ENCODE peak calls at places on chromosome 22, in five cellular contexts. One of them, this sample, is unnamed.

GRCh38 chr22:38401336-38402084 is 53.5 kb downstream of the KCNJ4 start:
- DNase-seq in astrocyte of the spinal cord: no peak
- DNase-seq in NAMALWA: no peak
- DNase-seq in CD4-positive, alpha-beta memory T cell: no peak
- DNase-seq in stimulated activated CD4-positive, alpha-beta T cell treated with anti-CD3 and anti-CD28 coated beads, Interleukin-2, amount 100 ng/mL, for 48 hours: no peak
- DNase-seq in this sample: no peak

GRCh38 chr22:33192156-33192555 is 134.0 kb upstream of the SYN3 start:
- DNase-seq in astrocyte of the spinal cord: no peak
- DNase-seq in NAMALWA: peak; percentile 76
- DNase-seq in CD4-positive, alpha-beta memory T cell: no peak
- DNase-seq in stimulated activated CD4-positive, alpha-beta T cell treated with anti-CD3 and anti-CD28 coated beads, Interleukin-2, amount 100 ng/mL, for 48 hours: no peak
- DNase-seq in this sample: no peak

GRCh38 chr22:27105142-27106025 is 448.0 kb downstream of the MIAT start:
- DNase-seq in astrocyte of the spinal cord: peak; percentile 96
- DNase-seq in NAMALWA: no peak
- DNase-seq in CD4-positive, alpha-beta memory T cell: no peak
- DNase-seq in stimulated activated CD4-positive, alpha-beta T cell treated with anti-CD3 and anti-CD28 coated beads, Interleukin-2, amount 100 ng/mL, for 48 hours: no peak
- DNase-seq in this sample: no peak

GRCh38 chr22:40499187-40499753 is 128.9 kb downstream of the SGSM3 start:
- DNase-seq in astrocyte of the spinal cord: peak; percentile 98
- DNase-seq in NAMALWA: no peak
- DNase-seq in CD4-positive, alpha-beta memory T cell: no peak
- DNase-seq in stimulated activated CD4-positive, alpha-beta T cell treated with anti-CD3 and anti-CD28 coated beads, Interleukin-2, amount 100 ng/mL, for 48 hours: no peak
- DNase-seq in this sample: no peak

GRCh38 chr22:26998134-26998533 is 340.7 kb downstream of the MIAT start:
- DNase-seq in astrocyte of the spinal cord: no peak
- DNase-seq in NAMALWA: no peak
- DNase-seq in CD4-positive, alpha-beta memory T cell: no peak
- DNase-seq in stimulated activated CD4-positive, alpha-beta T cell treated with anti-CD3 and anti-CD28 coated beads, Interleukin-2, amount 100 ng/mL, for 48 hours: no peak
- DNase-seq in this sample: no peak

GRCh38 chr22:46766611-46767010 is 4.2 kb downstream of the TBC1D22A start:
- DNase-seq in astrocyte of the spinal cord: no peak
- DNase-seq in NAMALWA: no peak
- DNase-seq in CD4-positive, alpha-beta memory T cell: no peak
- DNase-seq in stimulated activated CD4-positive, alpha-beta T cell treated with anti-CD3 and anti-CD28 coated beads, Interleukin-2, amount 100 ng/mL, for 48 hours: no peak
- DNase-seq in this sample: no peak

GRCh38 chr22:32378703-32379272 is 21.1 kb downstream of the RFPL3 start:
- DNase-seq in astrocyte of the spinal cord: peak; percentile 11
- DNase-seq in NAMALWA: peak; percentile 26
- DNase-seq in CD4-positive, alpha-beta memory T cell: no peak
- DNase-seq in stimulated activated CD4-positive, alpha-beta T cell treated with anti-CD3 and anti-CD28 coated beads, Interleukin-2, amount 100 ng/mL, for 48 hours: no peak
- DNase-seq in this sample: peak; percentile 54

GRCh38 chr22:44594951-44595350 is 96.9 kb upstream of the RTL6 start:
- DNase-seq in astrocyte of the spinal cord: no peak
- DNase-seq in NAMALWA: no peak
- DNase-seq in CD4-positive, alpha-beta memory T cell: no peak
- DNase-seq in stimulated activated CD4-positive, alpha-beta T cell treated with anti-CD3 and anti-CD28 coated beads, Interleukin-2, amount 100 ng/mL, for 48 hours: no peak
- DNase-seq in this sample: no peak

GRCh38 chr22:38949889-38950405 is 7.5 kb upstream of the APOBEC3A start:
- DNase-seq in astrocyte of the spinal cord: no peak
- DNase-seq in NAMALWA: no peak
- DNase-seq in CD4-positive, alpha-beta memory T cell: no peak
- DNase-seq in stimulated activated CD4-positive, alpha-beta T cell treated with anti-CD3 and anti-CD28 coated beads, Interleukin-2, amount 100 ng/mL, for 48 hours: no peak
- DNase-seq in this sample: no peak

GRCh38 chr22:24284747-24285203 is 14.1 kb downstream of the SPECC1L start:
- DNase-seq in astrocyte of the spinal cord: no peak
- DNase-seq in NAMALWA: no peak
- DNase-seq in CD4-positive, alpha-beta memory T cell: no peak
- DNase-seq in stimulated activated CD4-positive, alpha-beta T cell treated with anti-CD3 and anti-CD28 coated beads, Interleukin-2, amount 100 ng/mL, for 48 hours: no peak
- DNase-seq in this sample: no peak

GRCh38 chr22:19703869-19704268 is 10.4 kb upstream of the SEPTIN5 start:
- DNase-seq in astrocyte of the spinal cord: no peak
- DNase-seq in NAMALWA: no peak
- DNase-seq in CD4-positive, alpha-beta memory T cell: no peak
- DNase-seq in stimulated activated CD4-positive, alpha-beta T cell treated with anti-CD3 and anti-CD28 coated beads, Interleukin-2, amount 100 ng/mL, for 48 hours: no peak
- DNase-seq in this sample: no peak

GRCh38 chr22:42791721-42792452 is 65.2 kb downstream of the ARFGAP3 start:
- DNase-seq in astrocyte of the spinal cord: no peak
- DNase-seq in NAMALWA: no peak
- DNase-seq in CD4-positive, alpha-beta memory T cell: no peak
- DNase-seq in stimulated activated CD4-positive, alpha-beta T cell treated with anti-CD3 and anti-CD28 coated beads, Interleukin-2, amount 100 ng/mL, for 48 hours: no peak
- DNase-seq in this sample: no peak

GRCh38 chr22:46515208-46516111 is 22.0 kb downstream of the CELSR1 start:
- DNase-seq in astrocyte of the spinal cord: peak; percentile 46
- DNase-seq in NAMALWA: no peak
- DNase-seq in CD4-positive, alpha-beta memory T cell: no peak
- DNase-seq in stimulated activated CD4-positive, alpha-beta T cell treated with anti-CD3 and anti-CD28 coated beads, Interleukin-2, amount 100 ng/mL, for 48 hours: no peak
- DNase-seq in this sample: no peak

GRCh38 chr22:49203863-49204598 is 623.6 kb downstream of the BRD1 start:
- DNase-seq in astrocyte of the spinal cord: no peak
- DNase-seq in NAMALWA: no peak
- DNase-seq in CD4-positive, alpha-beta memory T cell: no peak
- DNase-seq in stimulated activated CD4-positive, alpha-beta T cell treated with anti-CD3 and anti-CD28 coated beads, Interleukin-2, amount 100 ng/mL, for 48 hours: no peak
- DNase-seq in this sample: no peak

GRCh38 chr22:38260760-38261477 is 11.9 kb downstream of the TMEM184B start:
- DNase-seq in astrocyte of the spinal cord: peak; percentile 42
- DNase-seq in NAMALWA: no peak
- DNase-seq in CD4-positive, alpha-beta memory T cell: no peak
- DNase-seq in stimulated activated CD4-positive, alpha-beta T cell treated with anti-CD3 and anti-CD28 coated beads, Interleukin-2, amount 100 ng/mL, for 48 hours: no peak
- DNase-seq in this sample: no peak

GRCh38 chr22:43228330-43228729 is 41.4 kb upstream of the TTLL12 start:
- DNase-seq in astrocyte of the spinal cord: peak; percentile 5
- DNase-seq in NAMALWA: peak; percentile 32
- DNase-seq in CD4-positive, alpha-beta memory T cell: no peak
- DNase-seq in stimulated activated CD4-positive, alpha-beta T cell treated with anti-CD3 and anti-CD28 coated beads, Interleukin-2, amount 100 ng/mL, for 48 hours: peak; percentile 7
- DNase-seq in this sample: peak; percentile 65

GRCh38 chr22:48758905-48759875 is 1068.5 kb downstream of the BRD1 start:
- DNase-seq in astrocyte of the spinal cord: no peak
- DNase-seq in NAMALWA: no peak
- DNase-seq in CD4-positive, alpha-beta memory T cell: no peak
- DNase-seq in stimulated activated CD4-positive, alpha-beta T cell treated with anti-CD3 and anti-CD28 coated beads, Interleukin-2, amount 100 ng/mL, for 48 hours: no peak
- DNase-seq in this sample: no peak

GRCh38 chr22:49956418-49956770 is 4.2 kb upstream of the PIM3 start:
- DNase-seq in astrocyte of the spinal cord: no peak
- DNase-seq in NAMALWA: no peak
- DNase-seq in CD4-positive, alpha-beta memory T cell: no peak
- DNase-seq in stimulated activated CD4-positive, alpha-beta T cell treated with anti-CD3 and anti-CD28 coated beads, Interleukin-2, amount 100 ng/mL, for 48 hours: no peak
- DNase-seq in this sample: no peak

GRCh38 chr22:41028841-41029240 is 63.6 kb upstream of the EP300 start:
- DNase-seq in astrocyte of the spinal cord: peak; percentile 89
- DNase-seq in NAMALWA: no peak
- DNase-seq in CD4-positive, alpha-beta memory T cell: no peak
- DNase-seq in stimulated activated CD4-positive, alpha-beta T cell treated with anti-CD3 and anti-CD28 coated beads, Interleukin-2, amount 100 ng/mL, for 48 hours: no peak
- DNase-seq in this sample: no peak

GRCh38 chr22:40237788-40238424 is 60.2 kb downstream of the TNRC6B start:
- DNase-seq in astrocyte of the spinal cord: no peak
- DNase-seq in NAMALWA: no peak
- DNase-seq in CD4-positive, alpha-beta memory T cell: no peak
- DNase-seq in stimulated activated CD4-positive, alpha-beta T cell treated with anti-CD3 and anti-CD28 coated beads, Interleukin-2, amount 100 ng/mL, for 48 hours: no peak
- DNase-seq in this sample: no peak

GRCh38 chr22:48703265-48703941 is 1124.3 kb downstream of the BRD1 start:
- DNase-seq in astrocyte of the spinal cord: no peak
- DNase-seq in NAMALWA: no peak
- DNase-seq in CD4-positive, alpha-beta memory T cell: no peak
- DNase-seq in stimulated activated CD4-positive, alpha-beta T cell treated with anti-CD3 and anti-CD28 coated beads, Interleukin-2, amount 100 ng/mL, for 48 hours: no peak
- DNase-seq in this sample: no peak